ENCODE peak calls at places on chromosomes 2 and 18, in six cellular contexts. Y, X, G, V, L and H are unnamed samples.

GRCh38 chr2:240948086-240948485 is 42.0 kb downstream of the CROCC2 start:
- DNase-seq in Y (peak; percentile 30), X (no peak), G (no peak), V (no peak), L (no peak), H (no peak)

GRCh38 chr2:128408349-128409305 is 90.0 kb upstream of the HS6ST1 start:
- DNase-seq in Y (no peak), X (no peak), G (no peak), V (peak; percentile 29), L (no peak), H (no peak)

GRCh38 chr2:177254433-177255226 is 9.9 kb downstream of the NFE2L2 start:
- DNase-seq in Y (no peak), X (peak; percentile 49), G (no peak), V (peak; percentile 24), L (peak; percentile 48), H (no peak)

GRCh38 chr2:70656421-70657010 is 102.9 kb upstream of the TGFA start:
- DNase-seq in Y (no peak), X (no peak), G (no peak), V (no peak), L (peak; percentile 31), H (no peak)

GRCh38 chr2:168912466-168913170 is 11.5 kb downstream of the G6PC2 start:
- DNase-seq in Y (no peak), X (peak; percentile 32), G (no peak), V (peak; percentile 21), L (peak; percentile 14), H (no peak)

GRCh38 chr18:56139792-56140254 is 498.6 kb downstream of the TXNL1 start:
- DNase-seq in Y (no peak), X (peak; percentile 29), G (no peak), V (no peak), L (no peak), H (no peak)

GRCh38 chr18:48826806-48827205 is 124.0 kb downstream of the SMAD7 start:
- DNase-seq in Y (peak; percentile 7), X (peak; percentile 7), G (no peak), V (no peak), L (no peak), H (no peak)

GRCh38 chr2:158755310-158755709 is 39.8 kb upstream of the DAPL1 start:
- DNase-seq in Y (no peak), X (no peak), G (no peak), V (no peak), L (peak; percentile 11), H (no peak)

GRCh38 chr2:78977661-78978145 is 47.8 kb upstream of the REG3G start:
- DNase-seq in Y (no peak), X (no peak), G (peak; percentile 65), V (peak; percentile 95), L (no peak), H (no peak)

GRCh38 chr2:174952607-174953006 is 52.6 kb downstream of the CHN1 start:
- DNase-seq in Y (no peak), X (no peak), G (no peak), V (peak; percentile 15), L (no peak), H (no peak)

GRCh38 chr2:205175831-205176230 is 506.5 kb upstream of the NRP2 start:
- DNase-seq in Y (no peak), X (no peak), G (no peak), V (no peak), L (no peak), H (no peak)

GRCh38 chr2:238949710-238950345 is 101.9 kb downstream of the TWIST2 start:
- DNase-seq in Y (no peak), X (no peak), G (no peak), V (no peak), L (no peak), H (no peak)

GRCh38 chr2:47559079-47559684 is 156.2 kb downstream of the MSH2 start:
- DNase-seq in Y (no peak), X (no peak), G (no peak), V (no peak), L (no peak), H (no peak)

GRCh38 chr18:49628993-49629795 is 67.3 kb downstream of the LIPG start:
- DNase-seq in Y (no peak), X (peak; percentile 39), G (no peak), V (no peak), L (no peak), H (no peak)

GRCh38 chr18:58310517-58310916 is 266.5 kb downstream of the NEDD4L start:
- DNase-seq in Y (no peak), X (peak; percentile 53), G (no peak), V (no peak), L (peak; percentile 48), H (no peak)

GRCh38 chr2:231908584-231908983 is 17.6 kb downstream of the NPPC start:
- DNase-seq in Y (no peak), X (no peak), G (no peak), V (no peak), L (no peak), H (no peak)

GRCh38 chr2:42768706-42769256 is 4.8 kb upstream of the OXER1 start:
- DNase-seq in Y (no peak), X (no peak), G (no peak), V (no peak), L (no peak), H (no peak)